ENCODE peak calls at places on chromosomes 4 and X, in nine cellular contexts. H is HEK293T; K is GM04503; B is T-cell; V is stimulated activated CD4-positive, alpha-beta T cell treated with anti-CD3 and anti-CD28 coated beads, Interleukin-2, amount 100 ng/mL, for 48 hours; Y is SIG-M5; Z is A549; D is T-helper 2 cell; U is NCI-H1105 treated with DMSO at 0.1 percent for 48 hours. W is an unnamed sample.

GRCh38 chrX:22534643-22535042 is 261.9 kb downstream of the CBLL2 start:
- DNase-seq in V (no peak), U (no peak), H (no peak), K (no peak), D (no peak), Z (no peak), B (no peak), Y (no peak), W (no peak)

GRCh38 chr4:4461850-4462249 is 74.9 kb downstream of the NSG1 start:
- DNase-seq in B (peak; percentile 62), H (no peak), U (no peak), Y (no peak), Z (no peak), K (no peak), V (no peak), D (peak; percentile 15), W (no peak)

GRCh38 chrX:143634701-143635442 is 1.0 kb downstream of the SLITRK4 start:
- DNase-seq in H (no peak), V (no peak), Y (no peak), K (no peak), U (peak; percentile 20), B (no peak), Z (no peak), D (no peak), W (no peak)

GRCh38 chr4:7197910-7198309 is 5.6 kb downstream of the SORCS2 start:
- DNase-seq in Z (no peak), D (no peak), B (no peak), Y (no peak), V (no peak), U (no peak), H (no peak), K (no peak), W (peak; percentile 46)

GRCh38 chr4:36323801-36324419 is 42.5 kb downstream of the DTHD1 start:
- DNase-seq in V (no peak), U (no peak), Y (no peak), Z (no peak), H (no peak), B (no peak), D (no peak), K (no peak), W (no peak)

GRCh38 chr4:84887824-84888223 is 78.7 kb downstream of the WDFY3 start:
- DNase-seq in K (no peak), H (no peak), D (no peak), Y (no peak), U (no peak), B (no peak), V (no peak), Z (no peak), W (no peak)

GRCh38 chr4:155571184-155571944 is 95.3 kb upstream of the GUCY1A1 start:
- DNase-seq in K (no peak), D (no peak), H (no peak), Y (no peak), B (no peak), U (peak; percentile 19), V (no peak), Z (no peak), W (no peak)

GRCh38 chr4:118783887-118784286 is 52.0 kb downstream of the SEC24D start:
- DNase-seq in U (no peak), Z (no peak), K (no peak), H (no peak), B (no peak), D (no peak), Y (no peak), V (no peak), W (no peak)

GRCh38 chrX:150438165-150438564 is 75.0 kb downstream of the MAMLD1 start:
- DNase-seq in B (no peak), H (no peak), Z (no peak), Y (no peak), V (no peak), U (no peak), D (no peak), K (peak; percentile 42), W (no peak)

GRCh38 chrX:25544641-25545040 is 528.9 kb upstream of the ARX start:
- DNase-seq in H (no peak), V (no peak), B (no peak), Y (no peak), U (no peak), Z (no peak), D (no peak), K (no peak), W (no peak)

GRCh38 chrX:23784487-23785301 is 1.7 kb downstream of the SAT1 start:
- DNase-seq in K (peak; percentile 54), V (no peak), D (no peak), H (no peak), Z (peak; percentile 64), B (no peak), Y (peak; percentile 55), U (no peak), W (no peak)

GRCh38 chrX:138929905-138930304 is 218.4 kb upstream of the FGF13 start:
- DNase-seq in H (no peak), Y (no peak), B (no peak), D (no peak), V (no peak), K (no peak), U (no peak), Z (no peak), W (no peak)

GRCh38 chr4:118823471-118823870 is 12.5 kb downstream of the SEC24D start:
- DNase-seq in B (no peak), Z (no peak), U (peak; percentile 76), V (no peak), H (no peak), D (no peak), K (no peak), Y (no peak), W (no peak)

GRCh38 chr4:34973632-34974312 is 1270.5 kb downstream of the ARAP2 start:
- DNase-seq in Z (no peak), H (no peak), U (no peak), B (no peak), D (no peak), K (no peak), Y (no peak), V (no peak), W (no peak)

GRCh38 chr4:173494013-173494970 is 35.7 kb downstream of the HAND2 start:
- DNase-seq in H (peak; percentile 74), Y (peak; percentile 2), K (no peak), U (no peak), D (peak; percentile 39), B (peak; percentile 44), Z (peak; percentile 80), V (peak; percentile 43), W (no peak)